ENCODE peak calls at places on chromosomes 1 and 21, in nine cellular contexts. W is psoas muscle; H is CD8-positive, alpha-beta T cell; X is tibial artery; M is HCT116; R is IMR-90; E is GM23338; N is thoracic aorta; B is Peyer's patch. C is an unnamed sample.

GRCh38 chr1:15678578-15678977 is 5.5 kb upstream of the PLEKHM2 start:
- DNase-seq in W (no peak), N (no peak), M (peak; percentile 45), B (no peak), E (peak; percentile 65), R (peak; percentile 81), X (no peak), H (no peak), C (no peak)

GRCh38 chr1:169885207-169885606 is 8.5 kb downstream of the SCYL3 start:
- DNase-seq in H (no peak), N (no peak), M (no peak), B (no peak), E (no peak), X (no peak), R (peak; percentile 24), W (no peak), C (no peak)

GRCh38 chr21:38488640-38489282 is 9.5 kb downstream of the ERG start:
- DNase-seq in E (no peak), H (no peak), W (no peak), M (no peak), X (no peak), N (no peak), R (no peak), B (no peak), C (no peak)

GRCh38 chr1:38117444-38117887 is 70.9 kb upstream of the POU3F1 start:
- DNase-seq in W (no peak), B (peak; percentile 33), X (no peak), H (no peak), E (no peak), R (no peak), N (no peak), M (no peak), C (no peak)

GRCh38 chr1:24501371-24502167 is 1.1 kb upstream of the RCAN3 start:
- DNase-seq in E (peak; percentile 46), N (no peak), M (no peak), H (peak; percentile 37), R (no peak), W (no peak), B (no peak), X (peak; percentile 45), C (peak; percentile 64)

GRCh38 chr1:23559136-23559984 is at the start of gene ID3:
- DNase-seq in B (peak; percentile 98), M (peak; percentile 86), W (peak; percentile 98), X (peak; percentile 97), R (peak; percentile 96), H (peak; percentile 93), E (peak; percentile 97), N (peak; percentile 85), C (peak; percentile 98)

GRCh38 chr1:206415913-206416312 is 54.4 kb upstream of the IKBKE start:
- DNase-seq in N (no peak), M (no peak), B (no peak), X (no peak), H (no peak), R (no peak), E (no peak), W (no peak), C (no peak)

GRCh38 chr1:35809156-35810095 is 1.6 kb downstream of the AGO4 start:
- DNase-seq in H (no peak), E (no peak), X (no peak), R (no peak), B (no peak), M (no peak), N (no peak), W (no peak), C (peak; percentile 37)

GRCh38 chr1:189696297-189696696 is 781.4 kb downstream of the BRINP3 start:
- DNase-seq in R (no peak), N (no peak), M (no peak), W (no peak), H (no peak), X (no peak), E (no peak), B (no peak), C (no peak)

GRCh38 chr21:35649186-35649585 is 411.1 kb downstream of the SETD4 start:
- DNase-seq in M (no peak), N (no peak), W (no peak), B (no peak), E (no peak), H (no peak), X (no peak), R (peak; percentile 70), C (peak; percentile 13)

GRCh38 chr1:243294723-243295121 is 38.9 kb downstream of the SDCCAG8 start:
- DNase-seq in W (no peak), R (peak; percentile 68), N (no peak), M (no peak), B (no peak), H (no peak), E (no peak), X (no peak), C (no peak)

GRCh38 chr1:89820423-89821321 is at the start of gene LRRC8D:
- DNase-seq in X (peak; percentile 73), R (peak; percentile 72), B (peak; percentile 93), H (peak; percentile 66), N (no peak), E (peak; percentile 94), M (peak; percentile 58), W (peak; percentile 85), C (peak; percentile 88)

GRCh38 chr1:45510972-45511527 is 10.6 kb downstream of the PRDX1 start:
- DNase-seq in B (no peak), X (no peak), N (no peak), M (no peak), R (no peak), E (no peak), W (no peak), H (no peak), C (no peak)
- H3K36me3 ChIP-seq in B (peaks cover 4% of the 10 kb centered on the region), X (peaks cover 58% of the 10 kb centered on the region), N (peaks cover 60% of the 10 kb centered on the region), M (peaks cover 44% of the 10 kb centered on the region), R (peaks cover 48% of the 10 kb centered on the region), E (peaks cover 70% of the 10 kb centered on the region), W (peaks cover 74% of the 10 kb centered on the region), H (peaks cover 20% of the 10 kb centered on the region), C (peaks cover 15% of the 10 kb centered on the region)

GRCh38 chr1:172600615-172601014 is 58.3 kb upstream of the FASLG start:
- DNase-seq in E (no peak), X (no peak), B (no peak), R (no peak), N (no peak), M (no peak), W (no peak), H (no peak), C (no peak)
- H3K36me3 ChIP-seq in E (peaks cover 22% of the 10 kb centered on the region), X (peaks cover 52% of the 10 kb centered on the region), B (no peaks in the 10 kb centered on the region), R (peaks cover 17% of the 10 kb centered on the region), N (peaks cover 19% of the 10 kb centered on the region), M (no peaks in the 10 kb centered on the region), W (peaks cover 85% of the 10 kb centered on the region), H (peaks cover 35% of the 10 kb centered on the region), C (peaks cover 7% of the 10 kb centered on the region)

DNA sequence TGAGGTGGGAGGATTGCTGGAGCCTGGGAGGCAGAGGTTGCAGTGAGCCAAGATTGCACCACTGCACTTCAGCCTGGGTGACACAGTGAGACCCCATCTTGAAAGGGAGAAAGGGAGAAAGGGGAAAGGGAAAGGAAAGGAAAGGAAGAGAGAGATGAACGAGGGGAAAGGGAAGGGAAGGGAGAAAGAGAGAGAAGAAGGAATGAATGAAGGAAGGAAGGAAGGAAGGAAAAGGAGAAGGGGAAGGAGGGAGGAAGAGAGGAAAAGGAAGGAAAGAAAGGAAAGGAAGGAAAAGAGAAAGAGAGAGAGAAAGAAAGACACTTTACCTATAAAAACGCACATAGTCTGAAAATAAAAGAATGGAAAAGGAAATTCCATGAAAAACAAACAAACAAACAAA is 18.0 kb downstream of the ZNF695 start:
- DNase-seq in H (no peak), W (no peak), E (no peak), X (no peak), B (no peak), R (no peak), M (no peak), N (no peak), C (no peak)
- H3K36me3 ChIP-seq in H (no peaks in the 10 kb centered on the region), W (no peaks in the 10 kb centered on the region), E (peaks cover 80% of the 10 kb centered on the region), X (peaks cover 13% of the 10 kb centered on the region), B (no peaks in the 10 kb centered on the region), R (no peaks in the 10 kb centered on the region), M (peaks cover 8% of the 10 kb centered on the region), N (no peaks in the 10 kb centered on the region), C (no peaks in the 10 kb centered on the region)

DNA sequence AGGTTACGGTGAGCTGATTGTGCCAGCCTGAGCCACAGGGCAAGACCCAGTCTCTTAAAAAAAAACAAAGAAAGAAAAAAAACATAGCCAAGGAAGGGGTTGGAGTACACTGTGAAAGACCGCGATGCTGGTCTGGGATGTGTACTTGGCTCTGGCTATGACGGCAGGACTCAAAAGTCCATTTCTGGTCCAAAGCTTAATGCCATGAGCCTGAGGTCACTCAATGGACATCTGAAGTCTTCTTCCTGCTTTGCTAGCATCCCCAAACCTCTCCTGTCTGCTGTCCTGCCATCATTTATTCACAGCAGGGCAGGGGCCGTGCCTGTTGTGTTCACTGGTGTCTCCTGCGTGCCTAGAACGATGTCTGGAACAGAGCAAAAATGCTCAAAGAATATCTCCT is 1.5 kb upstream of the ARHGEF10L start:
- DNase-seq in R (no peak), W (no peak), X (no peak), H (no peak), N (no peak), B (no peak), E (no peak), M (no peak), C (peak; percentile 61)
- H3K36me3 ChIP-seq in R (no peaks in the 10 kb centered on the region), W (no peaks in the 10 kb centered on the region), X (no peaks in the 10 kb centered on the region), H (no peaks in the 10 kb centered on the region), N (no peaks in the 10 kb centered on the region), B (no peaks in the 10 kb centered on the region), E (no peaks in the 10 kb centered on the region), M (no peaks in the 10 kb centered on the region), C (no peaks in the 10 kb centered on the region)

GRCh38 chr1:117286562-117286961 is 75.8 kb upstream of the VTCN1 start:
- DNase-seq in X (no peak), B (no peak), N (no peak), H (no peak), R (no peak), M (no peak), W (no peak), E (no peak), C (no peak)
- H3K36me3 ChIP-seq in X (no peaks in the 10 kb centered on the region), B (no peaks in the 10 kb centered on the region), N (no peaks in the 10 kb centered on the region), H (no peaks in the 10 kb centered on the region), R (no peaks in the 10 kb centered on the region), M (no peaks in the 10 kb centered on the region), W (no peaks in the 10 kb centered on the region), E (no peaks in the 10 kb centered on the region), C (no peaks in the 10 kb centered on the region)

GRCh38 chr21:25956993-25957714 is 213.4 kb downstream of the APP start:
- DNase-seq in E (no peak), B (no peak), H (no peak), M (no peak), X (peak; percentile 53), N (no peak), W (no peak), R (peak; percentile 86), C (no peak)
- H3K36me3 ChIP-seq in E (peaks cover 26% of the 10 kb centered on the region), B (no peaks in the 10 kb centered on the region), H (no peaks in the 10 kb centered on the region), M (peaks cover 4% of the 10 kb centered on the region), X (peaks cover 8% of the 10 kb centered on the region), N (no peaks in the 10 kb centered on the region), W (no peaks in the 10 kb centered on the region), R (peaks cover 13% of the 10 kb centered on the region), C (peaks cover 1% of the 10 kb centered on the region)

GRCh38 chr1:100100202-100100601 is 32.5 kb downstream of the SASS6 start:
- DNase-seq in E (no peak), N (no peak), H (no peak), M (no peak), X (no peak), W (no peak), B (no peak), R (peak; percentile 82), C (no peak)
- H3K36me3 ChIP-seq in E (peaks cover 9% of the 10 kb centered on the region), N (no peaks in the 10 kb centered on the region), H (no peaks in the 10 kb centered on the region), M (peaks cover 19% of the 10 kb centered on the region), X (peaks cover 12% of the 10 kb centered on the region), W (peaks cover 56% of the 10 kb centered on the region), B (peaks cover 3% of the 10 kb centered on the region), R (no peaks in the 10 kb centered on the region), C (peaks cover 3% of the 10 kb centered on the region)

C was measured in small intestine.